ENCODE peak calls at places on chromosomes 12 and 14, in five cellular contexts. I is stimulated activated effector memory CD8-positive, alpha-beta T cell treated with anti-CD3 and anti-CD28 coated beads, Interleukin-12 subunit alpha, Interleukin-12 subunit beta, amount 100 ng/mL, for 72 hours; K is HEK293T; N is NCI-H1105; G is SK-MEL-5. C is an unnamed sample.

GRCh38 chr12:74903522-74903921 is 306.1 kb downstream of the KCNC2 start:
- DNase-seq in I (no peak), K (peak; percentile 10), N (no peak), G (peak; percentile 49), C (no peak)

GRCh38 chr12:3381059-3382047 is 109.7 kb upstream of the PRMT8 start:
- DNase-seq in I (no peak), K (no peak), N (no peak), G (no peak), C (no peak)

GRCh38 chr14:31205681-31206535 is 1.7 kb downstream of the HECTD1 start:
- DNase-seq in I (no peak), K (peak; percentile 17), N (no peak), G (peak; percentile 62), C (no peak)

GRCh38 chr12:115424003-115424402 is 740.0 kb upstream of the TBX3 start:
- DNase-seq in I (no peak), K (no peak), N (no peak), G (no peak), C (no peak)

GRCh38 chr12:11758087-11758837 is 108.8 kb downstream of the ETV6 start:
- DNase-seq in I (no peak), K (no peak), N (peak; percentile 81), G (no peak), C (no peak)

GRCh38 chr14:20812576-20812975 is 9.9 kb upstream of the RNASE1 start:
- DNase-seq in I (no peak), K (no peak), N (no peak), G (no peak), C (no peak)

GRCh38 chr14:22386924-22387775 is 201.9 kb downstream of the DAD1 start:
- DNase-seq in I (no peak), K (peak; percentile 83), N (peak; percentile 71), G (peak; percentile 85), C (peak; percentile 76)

GRCh38 chr12:57404966-57405640 is 25.7 kb downstream of the R3HDM2 start:
- DNase-seq in I (no peak), K (no peak), N (no peak), G (no peak), C (no peak)